ENCODE peak calls at places on chromosomes 5 and 9, in ten cellular contexts. A, I, G, W, E, D, V, T, O and Y are unnamed samples.

GRCh38 chr5:181212080-181212479 is 7.1 kb upstream of the TRIM7 start:
- DNase-seq in T (no peak), E (no peak), A (no peak), I (no peak), O (no peak), D (no peak), G (no peak), V (no peak), W (no peak), Y (no peak)

GRCh38 chr5:169287529-169287928 is 13.4 kb downstream of the SLIT3 start:
- DNase-seq in I (no peak), E (no peak), G (no peak), W (no peak), T (no peak), D (no peak), A (no peak), V (no peak), O (no peak), Y (no peak)

GRCh38 chr9:72396247-72397091 is 31.5 kb upstream of the ZFAND5 start:
- DNase-seq in T (no peak), G (no peak), E (peak), O (peak), V (no peak), D (peak), A (no peak), W (peak), I (peak), Y (peak)

GRCh38 chr9:131203438-131204219 is 72.7 kb downstream of the FAM78A start:
- DNase-seq in G (no peak), T (no peak), A (peak), I (no peak), O (no peak), W (no peak), V (no peak), E (no peak), D (no peak), Y (no peak)

GRCh38 chr9:109014267-109015025 is 1.1 kb upstream of the CTNNAL1 start:
- DNase-seq in V (peak), D (peak), O (no peak), A (no peak), G (no peak), I (peak), T (no peak), W (no peak), E (peak), Y (no peak)

GRCh38 chr5:125046838-125047237 is 300.4 kb upstream of the ZNF608 start:
- DNase-seq in T (no peak), W (no peak), A (no peak), I (no peak), E (no peak), D (no peak), V (no peak), O (no peak), G (no peak), Y (no peak)

GRCh38 chr5:113807384-113808053 is 294.0 kb downstream of the YTHDC2 start:
- DNase-seq in V (no peak), A (no peak), I (peak), G (no peak), T (no peak), E (peak), W (no peak), O (no peak), D (peak), Y (no peak)

GRCh38 chr9:134989206-134990065 is 71.7 kb upstream of the FCN1 start:
- DNase-seq in V (peak), E (no peak), G (no peak), D (no peak), I (no peak), A (no peak), O (no peak), W (no peak), T (no peak), Y (no peak)

GRCh38 chr5:149141957-149142851 is 911 bp downstream of the ABLIM3 start:
- DNase-seq in E (peak), G (no peak), T (no peak), W (no peak), A (peak), V (peak), D (peak), O (peak), I (peak), Y (no peak)

GRCh38 chr9:93185261-93186150 is 1.6 kb downstream of the WNK2 start:
- DNase-seq in T (no peak), D (no peak), A (no peak), V (no peak), W (no peak), E (no peak), G (no peak), O (peak), I (no peak), Y (no peak)

GRCh38 chr5:131396015-131396414 is 132.2 kb downstream of the CDC42SE2 start:
- DNase-seq in W (no peak), G (no peak), I (no peak), D (no peak), A (no peak), E (no peak), T (no peak), V (no peak), O (no peak), Y (no peak)

GRCh38 chr9:136901516-136902258 is 15.4 kb downstream of the TRAF2 start:
- DNase-seq in O (peak), W (peak), T (no peak), A (peak), V (no peak), D (peak), I (peak), G (peak), E (no peak), Y (peak)

GRCh38 chr5:130158036-130158435 is 253.8 kb downstream of the CHSY3 start:
- DNase-seq in V (no peak), E (no peak), I (no peak), D (no peak), A (no peak), O (no peak), W (no peak), G (no peak), T (no peak), Y (no peak)

GRCh38 chr5:130151239-130151638 is 247.0 kb downstream of the CHSY3 start:
- DNase-seq in G (no peak), A (no peak), I (no peak), T (no peak), D (no peak), W (no peak), O (no peak), E (no peak), V (no peak), Y (peak)

GRCh38 chr5:130155395-130155794 is 251.1 kb downstream of the CHSY3 start:
- DNase-seq in A (no peak), O (no peak), G (no peak), T (no peak), V (no peak), D (peak), I (no peak), W (no peak), E (no peak), Y (no peak)
- H3K27ac ChIP-seq in A (no peak), O (no peak), G (no peak), T (peak), V (peak), D (no peak), I (no peak), W (no peak), E (no peak), Y (no peak)

GRCh38 chr5:17374973-17375844 is 122.8 kb upstream of the TAF11L2 start:
- DNase-seq in I (peak), A (peak), G (no peak), W (no peak), D (peak), T (no peak), O (peak), V (no peak), E (no peak), Y (peak)

GRCh38 chr5:17381926-17382325 is 116.1 kb upstream of the TAF11L2 start:
- DNase-seq in O (no peak), D (no peak), I (no peak), V (no peak), G (no peak), A (no peak), W (no peak), E (no peak), T (peak), Y (no peak)

GRCh38 chr5:17374157-17374556 is 123.9 kb upstream of the TAF11L2 start:
- DNase-seq in A (no peak), V (no peak), T (no peak), W (no peak), E (no peak), I (peak), G (no peak), D (peak), O (peak), Y (no peak)

GRCh38 chr5:17379188-17379951 is 118.7 kb upstream of the TAF11L2 start:
- DNase-seq in V (no peak), G (no peak), W (no peak), T (no peak), A (no peak), O (peak), I (peak), D (peak), E (no peak), Y (no peak)

DNA sequence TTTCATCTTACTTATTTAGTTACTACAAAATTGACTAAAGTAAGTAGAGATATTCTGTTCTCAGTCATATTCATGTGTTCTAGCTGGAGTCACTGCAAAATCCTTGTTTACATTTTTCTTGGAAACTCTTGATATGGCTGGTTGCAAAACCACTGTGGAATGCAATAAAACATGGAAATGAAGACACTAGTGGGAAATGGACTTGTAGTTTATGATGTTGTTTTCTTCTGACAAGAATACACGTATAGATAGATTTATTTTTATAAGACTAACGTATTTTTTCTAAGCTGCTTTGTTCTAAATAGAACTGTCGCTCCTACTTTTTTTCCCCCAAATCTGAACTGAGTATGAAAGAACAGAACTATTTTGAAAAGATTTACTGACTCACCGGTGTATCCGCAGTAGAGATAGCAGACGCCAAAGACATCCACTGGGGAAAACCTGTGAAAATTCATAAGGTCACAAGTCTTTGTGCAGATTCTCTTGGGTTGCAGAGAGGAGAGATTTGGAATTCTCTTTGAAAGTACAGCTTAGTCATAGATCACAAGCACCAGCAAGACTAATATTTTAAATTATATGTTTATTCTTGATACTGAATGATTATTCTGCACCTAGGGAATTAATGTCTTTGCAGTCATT is 119.6 kb upstream of the TAF11L2 start:
- DNase-seq in W (no peak), E (no peak), O (peak), V (no peak), G (no peak), T (no peak), A (no peak), D (peak), I (peak), Y (no peak)
- H3K27ac ChIP-seq in W (no peak), E (peak), O (no peak), V (no peak), G (no peak), T (no peak), A (no peak), D (no peak), I (peak), Y (no peak)

GRCh38 chr9:128454991-128455390 is 815 bp upstream of the ODF2 start:
- DNase-seq in E (no peak), A (no peak), T (no peak), O (no peak), D (no peak), W (no peak), V (no peak), G (no peak), I (no peak), Y (no peak)

GRCh38 chr9:128455849-128456612 is at the start of gene ODF2:
- DNase-seq in T (peak), V (peak), I (peak), W (peak), G (peak), A (peak), O (peak), E (peak), D (peak), Y (peak)

GRCh38 chr9:128456613-128457061 is 831 bp downstream of the ODF2 start:
- DNase-seq in A (peak), V (peak), D (peak), W (peak), G (peak), E (peak), O (peak), T (peak), I (peak), Y (peak)

GRCh38 chr9:128459011-128459410 is 3.2 kb downstream of the ODF2 start:
- DNase-seq in T (no peak), I (no peak), A (no peak), E (no peak), V (no peak), G (no peak), W (no peak), O (no peak), D (no peak), Y (no peak)

DNA sequence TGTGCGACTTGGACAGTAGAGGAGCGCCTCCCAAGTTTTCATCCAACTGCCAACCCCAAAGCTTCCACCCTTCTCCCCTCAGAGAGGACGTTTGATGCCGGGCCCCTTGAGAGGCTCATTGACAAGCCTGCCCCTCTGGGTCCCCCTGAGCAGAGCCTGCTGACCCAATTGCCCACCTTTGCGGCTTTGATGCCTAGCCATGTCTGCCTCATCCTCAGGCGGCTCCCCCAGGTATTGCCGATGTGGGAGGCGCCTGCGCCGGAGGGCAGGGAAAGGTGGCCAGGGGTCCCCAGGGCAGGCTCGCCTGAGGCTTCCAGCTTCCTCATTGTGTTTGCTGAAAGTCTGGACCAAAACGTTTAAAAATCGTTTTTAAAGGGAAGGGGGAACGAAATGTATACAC is 1.4 kb downstream of the ODF2 start:
- DNase-seq in A (peak), E (no peak), G (no peak), V (no peak), I (no peak), D (no peak), W (no peak), O (no peak), T (no peak), Y (no peak)
- H3K27ac ChIP-seq in A (no peak), E (no peak), G (peak), V (peak), I (no peak), D (peak), W (no peak), O (no peak), T (no peak), Y (peak)

GRCh38 chr5:59189482-59189881 is 606.6 kb downstream of the RAB3C start:
- DNase-seq in E (no peak), A (no peak), O (no peak), G (no peak), W (no peak), T (no peak), I (no peak), V (no peak), D (no peak), Y (no peak)
- H3K27ac ChIP-seq in E (peak), A (no peak), O (no peak), G (no peak), W (no peak), T (no peak), I (no peak), V (no peak), D (no peak), Y (no peak)